ENCODE peak calls at places on chromosome 12, in four cellular contexts. A is fibroblast of mammary gland, Q is right atrium auricular region, V is HCT116. W is an unnamed sample.

GRCh38 chr12:99600388-99600787 is 47.2 kb upstream of the GARIN6 start:
- DNase-seq in A (no peak), Q (no peak), V (no peak), W (no peak)

GRCh38 chr12:132572106-132572505 is 38.3 kb downstream of the LRCOL1 start:
- DNase-seq in A (no peak), Q (no peak), V (no peak), W (no peak)

GRCh38 chr12:25434493-25434892 is 118.6 kb downstream of the LMNTD1 start:
- DNase-seq in A (no peak), Q (no peak), V (no peak), W (no peak)

GRCh38 chr12:44876554-44877275 is 600 bp upstream of the NELL2 start:
- DNase-seq in A (peak), Q (no peak), V (no peak), W (peak)

GRCh38 chr12:132342322-132342721 is 12.9 kb upstream of the GALNT9 start:
- DNase-seq in A (no peak), Q (no peak), V (no peak), W (no peak)

GRCh38 chr12:39807043-39807442 is 187.4 kb upstream of the ABCD2 start:
- DNase-seq in A (peak), Q (no peak), V (peak), W (no peak)

GRCh38 chr12:65891219-65891618 is 66.9 kb downstream of the HMGA2 start:
- DNase-seq in A (peak), Q (no peak), V (no peak), W (peak)

GRCh38 chr12:52495385-52495784 is 2.3 kb upstream of the KRT6A start:
- DNase-seq in A (peak), Q (no peak), V (peak), W (peak)

GRCh38 chr12:109719123-109720022 is 5.7 kb downstream of the FAM222A start:
- DNase-seq in A (no peak), Q (no peak), V (no peak), W (no peak)

GRCh38 chr12:49093746-49094103 is 876 bp downstream of the DHH start:
- DNase-seq in A (no peak), Q (no peak), V (no peak), W (no peak)

GRCh38 chr12:106493531-106493930 is 89.3 kb upstream of the RFX4 start:
- DNase-seq in A (no peak), Q (no peak), V (no peak), W (no peak)

GRCh38 chr12:21676781-21677180 is 19.1 kb upstream of the LDHB start:
- DNase-seq in A (no peak), Q (no peak), V (no peak), W (no peak)

GRCh38 chr12:100512692-100513091 is 39.0 kb downstream of the NR1H4 start:
- DNase-seq in A (no peak), Q (no peak), V (no peak), W (no peak)

GRCh38 chr12:107570721-107571120 is 114.9 kb upstream of the PWP1 start:
- DNase-seq in A (peak), Q (no peak), V (no peak), W (no peak)

GRCh38 chr12:52278931-52279682 is 4.7 kb downstream of the KRT86 start:
- DNase-seq in A (peak), Q (peak), V (peak), W (peak)

DNA sequence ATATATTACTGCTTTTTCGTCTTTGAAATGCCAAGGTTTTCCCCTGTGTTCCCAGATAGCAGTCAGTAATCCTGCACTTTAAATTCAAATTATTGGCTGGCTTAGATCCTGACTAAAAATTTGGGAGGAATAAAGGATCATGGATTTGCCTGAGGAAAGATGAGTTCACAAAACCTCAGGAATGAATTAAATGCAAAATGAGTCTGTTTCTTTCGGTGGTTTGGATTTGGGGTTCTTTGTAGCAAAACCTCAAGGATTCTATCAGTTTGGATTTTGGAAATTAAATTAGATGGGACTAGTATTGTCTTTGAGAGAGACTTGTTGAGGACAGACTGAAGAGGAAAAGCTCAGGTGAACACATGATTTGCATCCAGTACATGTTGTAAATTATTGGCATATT is 36.1 kb downstream of the PPFIBP1 start:
- DNase-seq in A (no peak), Q (no peak), V (no peak), W (no peak)
- TF ChIP-seq CTCF in A (no peak), Q (no peak), V (no peak), W (no peak)

DNA sequence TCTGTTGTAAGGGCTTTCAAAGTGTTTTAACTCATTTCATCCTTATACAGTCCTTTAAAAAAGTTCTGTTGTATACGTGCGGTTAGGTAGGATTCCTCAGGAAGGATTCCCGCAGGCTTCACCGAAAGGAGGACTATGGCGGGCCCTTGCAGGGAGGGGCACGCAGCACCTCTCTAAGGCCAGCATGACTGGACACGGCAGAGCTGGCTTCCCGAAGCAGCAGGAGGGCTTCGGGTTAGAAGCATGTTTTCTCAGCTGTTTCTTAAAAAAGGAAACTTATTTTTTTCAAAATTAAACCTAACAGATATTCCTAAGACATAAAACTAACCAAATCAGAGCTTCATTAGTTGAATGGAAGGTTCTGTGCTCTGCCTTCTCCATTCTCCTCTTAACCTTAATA is 21.3 kb downstream of the IQSEC3 start:
- DNase-seq in A (no peak), Q (no peak), V (no peak), W (no peak)
- H3K4me3 ChIP-seq in A (no peak), Q (no peak), V (no peak), W (no peak)

DNA sequence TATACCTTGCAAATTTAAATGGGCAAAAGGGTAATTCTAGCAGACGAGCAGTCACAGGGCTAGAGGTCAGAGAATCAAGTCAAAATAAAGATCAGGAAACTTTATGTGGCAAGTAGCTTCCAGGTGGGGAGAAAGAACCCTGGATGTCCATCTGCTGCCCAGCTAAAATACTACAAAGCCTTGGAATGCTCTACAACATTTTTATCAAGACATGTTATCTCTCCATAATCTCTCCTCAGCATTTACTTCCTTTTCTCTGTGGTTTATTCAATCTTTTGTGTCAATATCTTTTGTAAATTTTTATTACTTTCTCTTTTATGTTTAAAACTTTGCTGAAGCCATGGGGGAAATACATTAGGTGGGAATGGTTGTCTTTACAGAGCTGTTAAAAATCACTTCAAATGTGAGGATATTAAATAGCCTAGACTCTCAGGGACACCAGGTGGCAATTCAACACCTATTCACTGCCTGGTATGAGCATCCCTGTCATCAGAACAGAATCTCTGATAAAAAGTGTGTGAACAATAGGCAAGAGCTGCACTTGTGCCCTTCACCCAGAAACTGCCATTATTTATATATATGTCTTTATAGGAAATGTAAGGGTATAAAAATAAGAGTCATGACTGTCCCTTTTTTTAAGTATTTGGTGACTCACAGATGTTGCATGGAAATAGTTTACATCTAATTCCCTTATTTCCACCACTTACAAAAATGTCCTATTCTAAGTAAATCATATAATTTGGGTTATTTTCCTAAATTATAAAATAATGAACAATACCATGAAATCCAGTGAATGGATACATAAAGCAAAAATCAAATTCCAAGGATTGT is 152.9 kb downstream of the EPS8 start:
- DNase-seq in A (peak), Q (no peak), V (no peak), W (no peak)
- TF ChIP-seq CTCF in A (no peak), Q (no peak), V (no peak), W (no peak)

GRCh38 chr12:89710873-89711179 is 2.2 kb upstream of the ATP2B1 start:
- DNase-seq in A (peak), Q (no peak), V (no peak), W (no peak)
- H3K4me3 ChIP-seq in A (peak), Q (no peak), V (no peak), W (peak)

DNA sequence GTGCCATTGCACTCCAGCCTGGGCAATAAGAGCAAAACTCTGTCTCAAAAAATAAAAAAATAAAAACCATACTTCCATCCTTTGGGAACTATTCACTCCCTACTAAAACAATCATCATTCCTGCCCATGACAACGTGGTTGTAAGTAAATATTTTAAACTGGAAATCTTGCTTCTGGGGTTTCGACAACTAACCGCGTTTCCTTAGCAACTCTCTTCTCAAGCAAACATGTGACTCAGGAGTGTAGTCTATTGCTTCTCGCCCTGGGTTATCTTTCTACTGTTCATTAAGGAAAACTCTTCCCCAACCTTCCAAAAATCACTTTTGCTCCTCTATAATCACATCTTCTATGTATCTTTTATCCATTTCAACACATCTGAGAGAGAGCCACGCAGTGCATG is 21.8 kb downstream of the APPL2 start:
- DNase-seq in A (no peak), Q (no peak), V (no peak), W (no peak)
- TF ChIP-seq CTCF in A (no peak), Q (no peak), V (no peak), W (no peak)

DNA sequence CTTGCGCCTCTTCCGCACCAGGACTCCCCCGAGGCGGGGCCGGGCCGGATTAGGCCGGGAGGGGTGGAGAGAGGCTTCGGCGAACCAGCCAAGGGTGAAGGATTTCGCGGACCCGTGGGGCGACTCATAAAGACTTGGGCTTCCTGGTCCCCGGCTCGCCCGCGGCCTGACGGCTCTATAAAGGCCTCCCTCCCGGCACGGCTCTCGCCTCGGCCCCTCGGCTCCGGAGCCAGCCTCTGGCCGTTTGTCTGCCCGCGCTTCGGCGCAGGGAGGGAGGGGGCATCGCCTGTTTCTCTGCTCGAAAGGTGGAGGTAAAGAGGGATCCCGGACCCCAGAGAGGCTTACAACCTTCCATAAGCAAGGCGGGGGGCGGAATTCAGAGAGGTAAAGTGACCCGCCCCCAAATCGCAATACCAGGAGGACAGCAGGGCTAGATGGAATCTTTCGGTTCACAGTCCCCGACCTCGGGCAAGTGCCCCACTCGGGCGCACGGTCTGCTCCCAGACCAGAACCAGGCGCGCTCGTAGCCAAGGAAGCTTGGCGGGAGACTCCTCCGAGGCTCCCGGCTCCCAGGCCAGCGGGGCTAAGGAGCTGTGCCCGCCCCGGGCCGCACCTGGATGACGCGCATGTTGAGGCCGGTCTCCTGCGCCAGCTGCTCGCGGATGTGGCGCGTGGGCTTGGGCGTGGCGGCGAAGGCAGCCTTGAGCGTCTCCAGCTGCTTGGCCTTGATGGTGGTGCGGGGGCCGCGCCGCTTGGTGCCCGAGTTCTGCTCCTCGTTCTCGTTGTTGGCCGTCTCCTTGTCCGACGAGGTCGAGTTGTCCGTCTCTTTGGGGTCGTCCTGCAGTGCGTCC is 3.9 kb downstream of the LHX5 start:
- DNase-seq in A (no peak), Q (no peak), V (no peak), W (no peak)
- H3K4me3 ChIP-seq in A (peak), Q (peak), V (peak), W (peak)

GRCh38 chr12:3147260-3147659 is 70.1 kb downstream of the TSPAN9 start:
- DNase-seq in A (no peak), Q (no peak), V (no peak), W (no peak)

GRCh38 chr12:3149505-3150307 is 72.5 kb downstream of the TSPAN9 start:
- DNase-seq in A (peak), Q (no peak), V (no peak), W (peak)

GRCh38 chr12:3150308-3150670 is 73.1 kb downstream of the TSPAN9 start:
- DNase-seq in A (no peak), Q (no peak), V (no peak), W (no peak)

GRCh38 chr12:3150820-3151590 is 73.8 kb downstream of the TSPAN9 start:
- DNase-seq in A (peak), Q (no peak), V (no peak), W (peak)

DNA sequence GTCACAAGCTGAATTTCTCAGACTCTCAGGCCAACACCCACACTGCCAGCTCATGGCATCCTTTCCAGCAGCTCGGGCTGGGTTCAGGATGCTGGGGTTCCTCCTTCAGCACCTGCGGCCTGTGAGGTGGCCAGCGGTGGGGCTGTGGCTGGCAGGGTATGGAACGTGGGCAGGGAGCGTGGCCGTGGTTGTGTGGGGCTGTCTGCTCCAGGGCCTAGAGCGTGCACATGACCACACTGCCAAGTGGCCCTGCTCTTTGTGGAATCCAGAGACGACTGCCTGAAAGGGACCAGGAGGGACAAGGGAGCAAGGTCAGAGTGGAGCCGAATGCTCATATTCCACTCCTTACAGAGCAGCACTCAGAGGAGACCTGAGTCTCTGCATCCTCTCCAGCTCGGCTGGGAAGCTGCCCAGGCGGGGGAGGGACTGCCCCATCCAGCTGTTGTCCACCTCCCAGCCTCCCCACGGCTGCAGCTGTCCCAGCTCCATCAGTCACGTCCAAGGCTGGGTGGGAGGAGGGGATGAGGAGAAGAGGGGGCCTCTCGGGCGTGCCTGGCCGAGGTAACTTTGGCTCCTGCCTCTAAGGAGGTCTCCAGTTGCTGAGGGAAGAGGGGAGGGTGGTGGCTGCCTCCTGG is 71.3 kb downstream of the TSPAN9 start:
- DNase-seq in A (no peak), Q (no peak), V (no peak), W (peak)
- TF ChIP-seq CTCF in A (no peak), Q (no peak), V (no peak), W (no peak)